ENCODE peak calls at places on chromosomes 4 and X, in nine cellular contexts. C is H9, W is tibial nerve, U is H1, A is PC-3, X is fibroblast of mammary gland, H is glutamatergic neuron, Z is heart left ventricle, V is type B pancreatic cell. P is an unnamed sample.

GRCh38 chr4:141041021-141041476 is 92.2 kb downstream of the RNF150 start:
- DNase-seq in C (no peak), Z (no peak), V (no peak), X (no peak), W (no peak), U (no peak), A (peak), H (no peak), P (no peak)

GRCh38 chrX:113741744-113742143 is 842.1 kb upstream of the HTR2C start:
- DNase-seq in V (no peak), H (no peak), C (no peak), Z (no peak), A (peak), W (no peak), U (no peak), X (peak), P (no peak)

GRCh38 chr4:93416337-93417102 is 412.0 kb upstream of the ATOH1 start:
- DNase-seq in X (no peak), H (no peak), A (no peak), V (no peak), C (no peak), W (no peak), Z (no peak), U (no peak), P (no peak)

GRCh38 chrX:54181196-54181953 is 1.7 kb downstream of the FAM120C start:
- DNase-seq in X (peak), W (no peak), V (no peak), A (peak), U (no peak), Z (no peak), C (no peak), H (no peak), P (no peak)

GRCh38 chr4:186757696-186758330 is 34.2 kb upstream of the FAT1 start:
- DNase-seq in H (no peak), C (no peak), Z (no peak), A (no peak), X (no peak), W (no peak), V (no peak), U (no peak), P (no peak)

GRCh38 chr4:118034061-118034785 is at the start of gene NDST3:
- DNase-seq in V (no peak), C (peak), W (peak), Z (peak), H (peak), U (no peak), A (peak), X (peak), P (peak)

GRCh38 chr4:48194986-48195773 is 61.1 kb upstream of the TXK start:
- DNase-seq in V (no peak), X (peak), Z (no peak), A (no peak), W (no peak), U (no peak), C (no peak), H (no peak), P (no peak)

GRCh38 chrX:31233941-31234496 is 162.2 kb upstream of the FTHL17 start:
- DNase-seq in U (peak), H (no peak), W (no peak), A (no peak), X (no peak), C (peak), V (no peak), Z (no peak), P (peak)

GRCh38 chrX:118520206-118520857 is 24.7 kb downstream of the DOCK11 start:
- DNase-seq in C (no peak), X (peak), H (no peak), V (no peak), Z (no peak), U (no peak), W (no peak), A (peak), P (no peak)

GRCh38 chrX:36957425-36958328 is 50.5 kb upstream of the FAM47C start:
- DNase-seq in H (peak), C (peak), V (no peak), Z (no peak), W (no peak), U (no peak), A (no peak), X (no peak), P (peak)

GRCh38 chrX:100410083-100410590 is at the start of gene PCDH19:
- DNase-seq in W (peak), Z (peak), A (peak), U (no peak), V (peak), H (peak), C (peak), X (peak), P (peak)

GRCh38 chrX:38654302-38654701 is 93.0 kb downstream of the TSPAN7 start:
- DNase-seq in C (no peak), H (no peak), Z (no peak), W (peak), U (no peak), V (no peak), A (peak), X (peak), P (no peak)

GRCh38 chr4:130712038-130712437 is 1616.1 kb downstream of the C4orf33 start:
- DNase-seq in C (no peak), X (peak), Z (no peak), W (no peak), H (no peak), U (no peak), V (no peak), A (peak), P (no peak)

GRCh38 chr4:88843067-88843723 is 145.6 kb upstream of the NAP1L5 start:
- DNase-seq in U (no peak), A (peak), H (no peak), X (no peak), W (no peak), C (no peak), V (no peak), Z (no peak), P (no peak)

GRCh38 chr4:6340446-6341015 is 70.9 kb downstream of the WFS1 start:
- DNase-seq in X (no peak), C (no peak), H (peak), A (no peak), Z (no peak), W (no peak), U (no peak), V (no peak), P (no peak)

GRCh38 chr4:71270901-71271300 is 67.9 kb upstream of the SLC4A4 start:
- DNase-seq in U (no peak), A (peak), W (no peak), V (no peak), C (peak), H (peak), Z (no peak), X (peak), P (peak)

GRCh38 chr4:2253160-2254084 is 8.5 kb downstream of the MXD4 start:
- DNase-seq in C (no peak), U (no peak), A (no peak), Z (peak), H (peak), V (no peak), X (no peak), W (peak), P (peak)

GRCh38 chrX:132491191-132491590 is 2.4 kb upstream of the MBNL3 start:
- DNase-seq in X (no peak), Z (no peak), H (no peak), V (no peak), A (peak), U (no peak), C (no peak), W (peak), P (no peak)

GRCh38 chr4:142813388-142813787 is 32.7 kb downstream of the INPP4B start:
- DNase-seq in V (no peak), U (no peak), C (no peak), A (no peak), Z (no peak), W (no peak), H (no peak), X (no peak), P (no peak)

GRCh38 chr4:86307432-86307831 is 52.4 kb downstream of the MAPK10 start:
- DNase-seq in W (no peak), V (no peak), Z (no peak), A (no peak), H (no peak), C (no peak), U (no peak), X (peak), P (no peak)

GRCh38 chr4:118969359-118969758 is 80.7 kb downstream of the SYNPO2 start:
- DNase-seq in A (peak), W (peak), C (no peak), H (no peak), V (no peak), X (peak), U (no peak), Z (peak), P (peak)

GRCh38 chrX:8607326-8607725 is 124.6 kb downstream of the ANOS1 start:
- DNase-seq in U (no peak), A (peak), W (no peak), Z (no peak), H (no peak), X (peak), C (no peak), V (no peak), P (no peak)

GRCh38 chrX:45801554-45801953 is 600.9 kb upstream of the DIPK2B start:
- DNase-seq in A (peak), W (no peak), H (no peak), V (no peak), Z (no peak), C (no peak), U (no peak), X (peak), P (no peak)

GRCh38 chr4:39304651-39305050 is 61.5 kb downstream of the RFC1 start:
- DNase-seq in X (no peak), U (no peak), H (no peak), A (no peak), W (no peak), V (no peak), C (no peak), Z (no peak), P (no peak)

GRCh38 chr4:39308576-39308975 is 57.6 kb downstream of the RFC1 start:
- DNase-seq in A (no peak), U (no peak), Z (no peak), V (no peak), H (no peak), C (no peak), X (no peak), W (no peak), P (no peak)

GRCh38 chr4:39302901-39303300 is 63.3 kb downstream of the RFC1 start:
- DNase-seq in X (no peak), V (no peak), A (no peak), C (no peak), H (no peak), Z (no peak), U (no peak), W (no peak), P (no peak)

GRCh38 chr4:39305902-39306677 is 60.1 kb downstream of the RFC1 start:
- DNase-seq in H (no peak), V (no peak), W (no peak), C (no peak), A (no peak), X (peak), Z (no peak), U (no peak), P (no peak)

DNA sequence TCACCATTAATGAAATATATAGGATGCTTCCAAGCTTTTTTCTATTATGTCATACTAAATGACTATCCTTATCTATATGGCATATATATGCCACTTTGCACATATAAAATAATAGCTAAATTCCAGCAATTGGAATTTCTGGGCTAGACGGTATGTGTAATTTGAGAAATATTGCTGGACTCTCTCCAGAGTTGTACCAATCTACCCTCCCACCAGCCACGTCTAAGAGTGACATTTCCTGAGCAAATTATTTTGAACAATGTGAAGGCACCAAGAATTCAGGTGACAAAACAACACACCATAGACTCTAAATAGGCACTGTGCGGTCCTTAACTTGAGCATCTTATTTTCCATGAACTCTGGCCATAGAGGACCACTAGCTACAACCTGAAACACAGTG is 62.3 kb downstream of the RFC1 start:
- DNase-seq in H (no peak), A (no peak), X (no peak), U (no peak), V (no peak), C (no peak), Z (no peak), W (no peak), P (no peak)
- TF ChIP-seq CTCF in H (no peak), A (no peak), X (no peak), U (no peak), V (no peak), C (no peak), Z (no peak), W (no peak), P (no peak)

DNA sequence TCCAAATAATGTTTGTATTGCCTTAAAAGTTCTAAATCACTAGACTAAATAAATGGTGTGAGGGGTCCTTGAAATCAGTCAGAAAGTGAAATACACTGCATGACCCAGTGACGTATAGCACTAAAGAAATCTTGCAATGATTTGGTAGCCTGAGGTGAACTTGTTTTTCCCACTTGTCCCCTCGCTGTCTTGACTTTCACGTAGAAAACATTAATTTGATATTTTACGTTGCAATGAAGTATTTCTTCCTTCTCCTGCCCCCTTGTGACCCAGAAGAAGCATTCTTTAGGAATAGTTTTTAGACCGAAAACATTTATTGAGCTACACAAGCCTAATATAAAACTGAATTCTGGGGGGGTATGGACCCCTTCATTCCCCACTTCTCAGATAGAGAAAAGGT is 3.7 kb downstream of the KLB start:
- DNase-seq in V (no peak), X (peak), Z (no peak), H (no peak), C (no peak), U (no peak), A (peak), W (no peak), P (no peak)
- TF ChIP-seq CTCF in V (peak), X (peak), Z (peak), H (no peak), C (no peak), U (no peak), A (peak), W (no peak), P (no peak)

GRCh38 chr4:153249199-153250154 is 45.2 kb downstream of the TRIM2 start:
- DNase-seq in V (peak), Z (peak), C (peak), W (peak), U (peak), H (peak), X (peak), A (peak), P (peak)
- TF ChIP-seq CTCF in V (no peak), Z (no peak), C (no peak), W (no peak), U (no peak), H (no peak), X (no peak), A (no peak), P (no peak)

GRCh38 chrX:9953396-9953795 is 13.8 kb upstream of the CLDN34 start:
- DNase-seq in W (no peak), Z (no peak), A (no peak), C (no peak), U (no peak), V (no peak), H (no peak), X (no peak), P (no peak)

GRCh38 chrX:9955506-9955905 is 11.7 kb upstream of the CLDN34 start:
- DNase-seq in H (no peak), C (no peak), V (no peak), X (no peak), Z (no peak), A (no peak), U (no peak), W (no peak), P (no peak)

GRCh38 chrX:9958183-9958582 is 9.0 kb upstream of the CLDN34 start:
- DNase-seq in W (no peak), H (no peak), V (no peak), Z (no peak), A (no peak), C (no peak), U (no peak), X (no peak), P (no peak)

GRCh38 chrX:9961750-9962149 is 5.4 kb upstream of the CLDN34 start:
- DNase-seq in U (no peak), W (no peak), H (no peak), V (no peak), A (no peak), C (no peak), X (no peak), Z (no peak), P (no peak)

DNA sequence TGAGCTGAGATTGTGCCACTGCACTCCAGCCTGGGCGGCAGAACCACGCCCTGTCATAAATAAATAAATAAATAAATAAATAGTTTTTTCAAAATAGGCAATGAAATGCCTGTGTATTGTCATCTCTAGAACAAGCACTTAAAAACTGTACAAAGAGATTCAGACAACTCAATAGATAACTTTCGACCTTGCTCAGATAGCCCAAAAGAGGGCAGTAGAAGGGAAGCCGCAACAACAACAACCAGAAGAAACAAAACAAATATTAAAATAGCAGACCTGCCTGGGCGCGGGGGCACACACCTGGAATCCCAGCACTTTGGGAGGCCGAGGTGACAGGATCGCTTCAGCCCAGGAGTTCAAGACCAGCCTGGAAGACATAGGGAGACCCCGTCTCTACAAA is 9.4 kb upstream of the CLDN34 start:
- DNase-seq in A (peak), Z (no peak), W (no peak), V (no peak), H (no peak), U (no peak), X (no peak), C (no peak), P (no peak)
- TF ChIP-seq CTCF in A (peak), Z (no peak), W (no peak), V (no peak), H (no peak), U (no peak), X (no peak), C (peak), P (no peak)

DNA sequence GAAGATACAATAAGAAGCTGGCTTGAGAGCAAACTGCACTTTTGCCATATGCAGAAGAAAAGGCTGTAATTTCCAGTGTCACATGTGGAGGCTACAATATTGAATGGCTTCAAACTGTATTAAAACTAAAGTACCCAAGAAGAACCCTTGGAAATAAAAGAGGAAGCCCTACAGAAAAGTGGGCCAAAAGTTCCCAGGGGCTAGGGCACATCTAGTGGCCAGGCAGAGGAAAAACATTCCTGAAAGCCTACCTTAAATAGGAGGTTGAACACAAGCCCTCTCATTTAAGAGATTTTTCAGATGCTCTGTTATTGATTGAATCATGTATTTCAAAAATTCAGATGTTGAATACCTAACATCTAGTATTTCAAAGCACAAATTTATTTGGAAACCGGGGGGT is 40.6 kb upstream of the PRDX4 start:
- DNase-seq in C (no peak), U (no peak), Z (no peak), A (no peak), X (no peak), H (no peak), W (no peak), V (no peak), P (no peak)
- TF ChIP-seq CTCF in C (peak), U (no peak), Z (no peak), A (peak), X (peak), H (no peak), W (no peak), V (peak), P (no peak)

GRCh38 chr4:148770377-148770776 is 328.2 kb upstream of the NR3C2 start:
- DNase-seq in U (no peak), H (no peak), V (no peak), A (no peak), C (no peak), W (no peak), Z (no peak), X (no peak), P (no peak)
- TF ChIP-seq CTCF in U (no peak), H (no peak), V (no peak), A (no peak), C (no peak), W (no peak), Z (peak), X (no peak), P (no peak)

DNA sequence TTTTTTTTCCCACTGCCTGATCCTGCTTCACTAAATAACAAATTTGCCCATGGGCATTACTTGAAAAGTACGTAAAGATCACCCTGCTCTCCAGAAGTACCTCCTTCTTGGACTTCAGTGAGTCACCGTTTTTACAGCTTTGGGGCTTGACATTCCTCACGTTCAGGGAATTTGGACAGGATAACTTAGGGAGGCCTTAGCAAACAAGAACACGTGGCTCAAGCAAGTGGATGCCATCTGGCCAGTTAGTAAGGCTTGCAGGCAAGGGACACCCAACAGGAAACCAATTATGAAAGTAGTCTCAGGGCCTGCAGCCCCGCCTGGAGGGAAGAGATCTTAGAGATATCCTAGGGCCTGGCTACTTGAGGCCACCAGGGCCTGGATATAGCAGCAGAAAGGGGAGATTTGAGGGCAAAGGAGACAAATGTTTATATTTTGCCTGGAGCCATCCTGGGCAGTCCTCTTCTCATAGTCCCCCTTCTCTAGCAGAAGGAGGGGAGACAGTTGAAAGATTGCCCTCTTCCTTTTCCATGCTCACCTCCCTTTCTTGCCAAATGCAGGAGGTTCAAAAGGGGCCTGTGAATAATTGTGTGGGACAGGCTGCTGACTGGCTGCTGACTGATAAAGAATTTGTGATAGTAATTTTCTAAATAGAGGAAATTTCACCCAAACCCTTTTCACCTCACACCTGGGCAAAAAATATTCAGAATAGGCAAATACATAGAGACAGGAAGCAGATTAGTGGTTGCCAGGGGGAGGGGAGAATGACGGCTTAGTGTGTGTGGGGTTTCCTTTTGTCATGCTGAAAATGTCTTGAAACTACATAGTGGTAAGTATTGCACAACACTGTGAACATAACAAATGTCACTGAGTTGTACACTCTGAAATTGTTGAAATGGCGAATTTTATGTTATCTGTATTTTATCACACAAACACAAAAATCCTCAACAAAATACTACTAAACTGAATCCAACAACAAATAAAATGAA is 60.4 kb upstream of the PLAC1 start:
- DNase-seq in Z (peak), W (peak), A (peak), V (no peak), H (no peak), U (no peak), C (no peak), X (peak), P (no peak)
- TF ChIP-seq CTCF in Z (no peak), W (no peak), A (peak), V (no peak), H (no peak), U (no peak), C (no peak), X (peak), P (no peak)

DNA sequence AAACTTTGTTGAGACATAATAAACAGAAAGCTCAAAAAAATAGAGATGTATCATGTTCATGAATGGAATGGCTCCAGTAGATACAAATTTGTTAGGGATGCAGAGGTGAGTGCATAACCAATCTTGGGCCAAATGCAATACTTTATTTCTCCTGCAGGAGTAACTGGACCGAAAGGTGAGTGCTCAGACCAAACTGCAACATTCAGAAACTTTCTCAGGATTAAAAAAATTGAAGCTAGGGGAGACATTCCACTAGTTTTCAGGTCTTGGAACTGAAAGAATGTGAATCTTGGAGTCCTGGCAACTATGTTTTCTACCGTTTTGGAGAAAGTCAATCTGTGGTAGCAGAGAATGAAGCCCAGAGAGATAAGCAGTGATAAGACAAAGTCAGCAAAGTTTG is 21.2 kb upstream of the LCORL start:
- DNase-seq in A (peak), W (no peak), C (no peak), U (no peak), X (no peak), V (no peak), Z (no peak), H (no peak), P (no peak)
- TF ChIP-seq CTCF in A (peak), W (no peak), C (peak), U (no peak), X (peak), V (peak), Z (no peak), H (peak), P (peak)